ENCODE peak calls at places on chromosomes 12 and 14, in seven cellular contexts. One of them, this sample, is unnamed.

GRCh38 chr12:123748661-123749060 is 13.4 kb upstream of the DNAH10 start:
- DNase-seq in uterus: no peak
- DNase-seq in hepatocyte: no peak
- DNase-seq in heart left ventricle: no peak
- DNase-seq in CD8-positive, alpha-beta T cell: no peak
- DNase-seq in kidney: no peak
- DNase-seq in CD8-positive, alpha-beta memory T cell: no peak
- DNase-seq in this sample: no peak

GRCh38 chr12:4506870-4507269 is 31.8 kb upstream of the RAD51AP1 start:
- DNase-seq in uterus: no peak
- DNase-seq in kidney: no peak
- DNase-seq in CD8-positive, alpha-beta memory T cell: peak; percentile 57
- DNase-seq in heart left ventricle: no peak
- DNase-seq in CD8-positive, alpha-beta T cell: no peak
- DNase-seq in hepatocyte: no peak
- DNase-seq in this sample: no peak

GRCh38 chr12:96258451-96258933 is 64.3 kb downstream of the ELK3 start:
- DNase-seq in heart left ventricle: peak; percentile 80
- DNase-seq in CD8-positive, alpha-beta memory T cell: peak; percentile 40
- DNase-seq in uterus: peak; percentile 71
- DNase-seq in CD8-positive, alpha-beta T cell: no peak
- DNase-seq in kidney: no peak
- DNase-seq in hepatocyte: no peak
- DNase-seq in this sample: no peak

GRCh38 chr12:125296701-125297100 is 231.5 kb downstream of the AACS start:
- DNase-seq in heart left ventricle: no peak
- DNase-seq in CD8-positive, alpha-beta T cell: no peak
- DNase-seq in CD8-positive, alpha-beta memory T cell: no peak
- DNase-seq in kidney: no peak
- DNase-seq in hepatocyte: no peak
- DNase-seq in uterus: no peak
- DNase-seq in this sample: no peak

GRCh38 chr14:23881292-23881691 is 72.3 kb upstream of the DHRS4 start:
- DNase-seq in CD8-positive, alpha-beta T cell: no peak
- DNase-seq in hepatocyte: no peak
- DNase-seq in heart left ventricle: no peak
- DNase-seq in CD8-positive, alpha-beta memory T cell: no peak
- DNase-seq in kidney: no peak
- DNase-seq in uterus: no peak
- DNase-seq in this sample: no peak

GRCh38 chr12:50265770-50266524 is 17.4 kb downstream of the LIMA1 start:
- DNase-seq in CD8-positive, alpha-beta T cell: no peak
- DNase-seq in heart left ventricle: no peak
- DNase-seq in CD8-positive, alpha-beta memory T cell: no peak
- DNase-seq in hepatocyte: no peak
- DNase-seq in kidney: no peak
- DNase-seq in uterus: no peak
- DNase-seq in this sample: no peak

GRCh38 chr14:70257526-70257925 is 68.8 kb upstream of the SLC8A3 start:
- DNase-seq in CD8-positive, alpha-beta T cell: no peak
- DNase-seq in kidney: no peak
- DNase-seq in CD8-positive, alpha-beta memory T cell: no peak
- DNase-seq in heart left ventricle: no peak
- DNase-seq in hepatocyte: no peak
- DNase-seq in uterus: no peak
- DNase-seq in this sample: peak; percentile 31

GRCh38 chr12:86290615-86291014 is 34.4 kb upstream of the MGAT4C start:
- DNase-seq in heart left ventricle: no peak
- DNase-seq in CD8-positive, alpha-beta memory T cell: no peak
- DNase-seq in hepatocyte: no peak
- DNase-seq in uterus: no peak
- DNase-seq in CD8-positive, alpha-beta T cell: no peak
- DNase-seq in kidney: no peak
- DNase-seq in this sample: no peak

GRCh38 chr12:100669922-100670321 is 96.4 kb downstream of the GAS2L3 start:
- DNase-seq in kidney: no peak
- DNase-seq in CD8-positive, alpha-beta T cell: no peak
- DNase-seq in heart left ventricle: no peak
- DNase-seq in uterus: no peak
- DNase-seq in CD8-positive, alpha-beta memory T cell: no peak
- DNase-seq in hepatocyte: no peak
- DNase-seq in this sample: no peak

GRCh38 chr12:38159092-38159551 is 157.5 kb upstream of the ALG10B start:
- DNase-seq in hepatocyte: no peak
- DNase-seq in uterus: no peak
- DNase-seq in heart left ventricle: no peak
- DNase-seq in CD8-positive, alpha-beta T cell: no peak
- DNase-seq in CD8-positive, alpha-beta memory T cell: no peak
- DNase-seq in kidney: no peak
- DNase-seq in this sample: no peak

GRCh38 chr12:77777274-77777673 is 53.4 kb upstream of the NAV3 start:
- DNase-seq in kidney: no peak
- DNase-seq in CD8-positive, alpha-beta memory T cell: no peak
- DNase-seq in CD8-positive, alpha-beta T cell: no peak
- DNase-seq in uterus: no peak
- DNase-seq in hepatocyte: no peak
- DNase-seq in heart left ventricle: no peak
- DNase-seq in this sample: no peak

GRCh38 chr14:95776798-95777615 is 63.1 kb upstream of the TCL1A start:
- DNase-seq in kidney: no peak
- DNase-seq in CD8-positive, alpha-beta memory T cell: no peak
- DNase-seq in uterus: no peak
- DNase-seq in CD8-positive, alpha-beta T cell: no peak
- DNase-seq in hepatocyte: no peak
- DNase-seq in heart left ventricle: no peak
- DNase-seq in this sample: no peak

GRCh38 chr12:15494329-15495046 is 172.2 kb downstream of the PTPRO start:
- DNase-seq in CD8-positive, alpha-beta memory T cell: no peak
- DNase-seq in uterus: no peak
- DNase-seq in heart left ventricle: no peak
- DNase-seq in kidney: no peak
- DNase-seq in hepatocyte: no peak
- DNase-seq in CD8-positive, alpha-beta T cell: no peak
- DNase-seq in this sample: no peak

GRCh38 chr12:116631619-116632018 is 72.4 kb downstream of the MAP1LC3B2 start:
- DNase-seq in kidney: no peak
- DNase-seq in uterus: no peak
- DNase-seq in heart left ventricle: no peak
- DNase-seq in CD8-positive, alpha-beta memory T cell: no peak
- DNase-seq in hepatocyte: no peak
- DNase-seq in CD8-positive, alpha-beta T cell: no peak
- DNase-seq in this sample: no peak

GRCh38 chr14:22560638-22561365 is 28.2 kb downstream of the DAD1 start:
- DNase-seq in uterus: no peak
- DNase-seq in kidney: no peak
- DNase-seq in CD8-positive, alpha-beta T cell: peak; percentile 36
- DNase-seq in CD8-positive, alpha-beta memory T cell: no peak
- DNase-seq in heart left ventricle: no peak
- DNase-seq in hepatocyte: peak; percentile 77
- DNase-seq in this sample: peak; percentile 93

GRCh38 chr14:22561661-22562579 is 27.1 kb downstream of the DAD1 start:
- DNase-seq in hepatocyte: no peak
- DNase-seq in uterus: no peak
- DNase-seq in CD8-positive, alpha-beta T cell: peak; percentile 79
- DNase-seq in heart left ventricle: no peak
- DNase-seq in kidney: no peak
- DNase-seq in CD8-positive, alpha-beta memory T cell: peak; percentile 94
- DNase-seq in this sample: peak; percentile 73

GRCh38 chr14:22563987-22564386 is 25.0 kb downstream of the DAD1 start:
- DNase-seq in kidney: no peak
- DNase-seq in CD8-positive, alpha-beta memory T cell: no peak
- DNase-seq in uterus: no peak
- DNase-seq in heart left ventricle: no peak
- DNase-seq in CD8-positive, alpha-beta T cell: no peak
- DNase-seq in hepatocyte: no peak
- DNase-seq in this sample: no peak

GRCh38 chr14:22559041-22559440 is 30.0 kb downstream of the DAD1 start:
- DNase-seq in uterus: no peak
- DNase-seq in CD8-positive, alpha-beta memory T cell: no peak
- DNase-seq in kidney: no peak
- DNase-seq in heart left ventricle: no peak
- DNase-seq in CD8-positive, alpha-beta T cell: no peak
- DNase-seq in hepatocyte: no peak
- DNase-seq in this sample: no peak

GRCh38 chr14:22561366-22561660 is 27.7 kb downstream of the DAD1 start:
- DNase-seq in kidney: no peak
- DNase-seq in hepatocyte: no peak
- DNase-seq in uterus: no peak
- DNase-seq in heart left ventricle: no peak
- DNase-seq in CD8-positive, alpha-beta T cell: no peak
- DNase-seq in CD8-positive, alpha-beta memory T cell: no peak
- DNase-seq in this sample: no peak
- H3K4me3 ChIP-seq in kidney: no peak overlapping the region
- H3K4me3 ChIP-seq in hepatocyte: no peak overlapping the region
- H3K4me3 ChIP-seq in uterus: no peak overlapping the region
- H3K4me3 ChIP-seq in heart left ventricle: no peak overlapping the region
- H3K4me3 ChIP-seq in CD8-positive, alpha-beta T cell: peak overlapping the region; percentile 4
- H3K4me3 ChIP-seq in CD8-positive, alpha-beta memory T cell: peak overlapping the region; percentile 21
- H3K4me3 ChIP-seq in this sample: no peak overlapping the region

DNA sequence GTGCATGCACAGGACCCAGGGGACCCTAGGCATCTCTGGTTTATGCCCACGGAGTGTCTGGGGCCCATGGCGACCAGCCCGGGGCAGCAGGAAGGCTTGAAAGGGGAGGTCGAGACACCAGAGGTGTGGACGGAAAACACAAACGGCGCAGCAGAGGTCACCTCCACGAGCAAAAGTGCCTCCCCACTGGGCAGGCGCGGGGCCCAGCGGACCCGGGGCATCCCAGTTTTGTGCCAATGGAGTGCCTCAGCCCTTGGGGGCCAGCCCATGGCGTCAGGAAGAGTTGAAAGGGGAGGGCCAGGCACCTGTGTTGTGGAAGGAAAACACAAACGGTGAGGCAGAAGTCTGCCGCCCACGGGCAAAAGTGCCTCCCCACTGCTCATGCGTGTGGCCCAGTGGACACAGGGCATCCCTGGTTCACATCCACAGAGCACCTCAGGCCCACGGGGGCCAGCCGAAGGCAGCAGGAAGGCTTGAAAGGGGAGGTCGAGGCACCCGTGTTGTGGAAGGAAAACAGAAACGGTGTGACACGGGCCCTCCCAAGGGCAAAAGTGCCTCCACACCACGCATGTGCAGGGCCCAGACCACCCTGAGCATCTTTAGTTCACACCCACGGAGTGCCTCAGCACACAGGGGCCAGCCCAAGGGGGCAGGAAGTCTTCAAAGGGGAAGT is 378.8 kb downstream of the ALG10 start:
- DNase-seq in CD8-positive, alpha-beta memory T cell: no peak
- DNase-seq in hepatocyte: peak; percentile 1
- DNase-seq in CD8-positive, alpha-beta T cell: peak; percentile 2
- DNase-seq in kidney: peak; percentile 53
- DNase-seq in uterus: peak; percentile 4
- DNase-seq in heart left ventricle: peak; percentile 5
- DNase-seq in this sample: peak; percentile 32
- H3K9me3 ChIP-seq in CD8-positive, alpha-beta memory T cell: no peaks in the 10 kb centered on the region
- H3K9me3 ChIP-seq in hepatocyte: no peaks in the 10 kb centered on the region
- H3K9me3 ChIP-seq in CD8-positive, alpha-beta T cell: peaks cover 7% of the 10 kb centered on the region
- H3K9me3 ChIP-seq in kidney: no peaks in the 10 kb centered on the region
- H3K9me3 ChIP-seq in uterus: no peaks in the 10 kb centered on the region
- H3K9me3 ChIP-seq in heart left ventricle: no peaks in the 10 kb centered on the region
- H3K9me3 ChIP-seq in this sample: peaks cover 57% of the 10 kb centered on the region

DNA sequence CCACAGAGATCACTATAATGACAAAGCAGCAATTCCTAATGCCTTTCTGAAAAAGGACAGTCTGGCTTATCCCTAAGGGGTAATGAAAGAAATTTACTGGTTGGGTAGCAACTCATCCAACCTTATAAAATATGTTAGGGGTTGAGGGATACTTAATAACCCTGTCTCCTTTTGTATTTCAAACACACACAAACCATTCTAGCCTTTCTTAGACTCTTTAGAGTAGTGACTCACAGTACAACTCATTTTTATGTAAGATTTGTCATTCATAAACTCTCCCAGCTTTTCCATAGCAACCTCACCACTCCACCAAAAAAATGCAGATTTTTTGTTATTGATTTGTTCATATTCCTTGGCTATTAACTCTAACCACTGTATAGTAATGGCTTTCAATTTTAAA is 167.8 kb downstream of the FSCB start:
- DNase-seq in CD8-positive, alpha-beta T cell: no peak
- DNase-seq in CD8-positive, alpha-beta memory T cell: no peak
- DNase-seq in uterus: no peak
- DNase-seq in kidney: no peak
- DNase-seq in heart left ventricle: no peak
- DNase-seq in hepatocyte: no peak
- DNase-seq in this sample: no peak
- H3K4me3 ChIP-seq in CD8-positive, alpha-beta T cell: no peak overlapping the region
- H3K4me3 ChIP-seq in CD8-positive, alpha-beta memory T cell: no peak overlapping the region
- H3K4me3 ChIP-seq in uterus: no peak overlapping the region
- H3K4me3 ChIP-seq in kidney: no peak overlapping the region
- H3K4me3 ChIP-seq in heart left ventricle: no peak overlapping the region
- H3K4me3 ChIP-seq in hepatocyte: no peak overlapping the region
- H3K4me3 ChIP-seq in this sample: no peak overlapping the region

GRCh38 chr12:68089101-68089500 is 70.4 kb downstream of the IFNG start:
- DNase-seq in uterus: no peak
- DNase-seq in kidney: no peak
- DNase-seq in CD8-positive, alpha-beta memory T cell: no peak
- DNase-seq in heart left ventricle: no peak
- DNase-seq in hepatocyte: no peak
- DNase-seq in CD8-positive, alpha-beta T cell: no peak
- DNase-seq in this sample: no peak

GRCh38 chr12:68080577-68080976 is 79.0 kb downstream of the IFNG start:
- DNase-seq in hepatocyte: no peak
- DNase-seq in CD8-positive, alpha-beta T cell: peak; percentile 34
- DNase-seq in heart left ventricle: no peak
- DNase-seq in uterus: no peak
- DNase-seq in CD8-positive, alpha-beta memory T cell: peak; percentile 60
- DNase-seq in kidney: no peak
- DNase-seq in this sample: peak; percentile 34

GRCh38 chr12:68081561-68081960 is 78.0 kb downstream of the IFNG start:
- DNase-seq in uterus: no peak
- DNase-seq in CD8-positive, alpha-beta T cell: no peak
- DNase-seq in CD8-positive, alpha-beta memory T cell: no peak
- DNase-seq in heart left ventricle: no peak
- DNase-seq in kidney: no peak
- DNase-seq in hepatocyte: no peak
- DNase-seq in this sample: no peak

GRCh38 chr12:68086019-68086603 is 73.4 kb downstream of the IFNG start:
- DNase-seq in hepatocyte: no peak
- DNase-seq in uterus: no peak
- DNase-seq in CD8-positive, alpha-beta memory T cell: no peak
- DNase-seq in kidney: no peak
- DNase-seq in CD8-positive, alpha-beta T cell: no peak
- DNase-seq in heart left ventricle: no peak
- DNase-seq in this sample: no peak
- H3K9me3 ChIP-seq in hepatocyte: no peaks in the 10 kb centered on the region
- H3K9me3 ChIP-seq in uterus: no peaks in the 10 kb centered on the region
- H3K9me3 ChIP-seq in CD8-positive, alpha-beta memory T cell: no peaks in the 10 kb centered on the region
- H3K9me3 ChIP-seq in kidney: no peaks in the 10 kb centered on the region
- H3K9me3 ChIP-seq in CD8-positive, alpha-beta T cell: no peaks in the 10 kb centered on the region
- H3K9me3 ChIP-seq in heart left ventricle: no peaks in the 10 kb centered on the region
- H3K9me3 ChIP-seq in this sample: peaks cover 31% of the 10 kb centered on the region

GRCh38 chr12:10084733-10085132 is 14.1 kb downstream of the CLEC1A start:
- DNase-seq in CD8-positive, alpha-beta T cell: no peak
- DNase-seq in hepatocyte: no peak
- DNase-seq in uterus: no peak
- DNase-seq in heart left ventricle: no peak
- DNase-seq in CD8-positive, alpha-beta memory T cell: no peak
- DNase-seq in kidney: no peak
- DNase-seq in this sample: no peak

GRCh38 chr12:10082057-10082874 is 16.5 kb downstream of the CLEC1A start:
- DNase-seq in CD8-positive, alpha-beta T cell: no peak
- DNase-seq in CD8-positive, alpha-beta memory T cell: no peak
- DNase-seq in heart left ventricle: no peak
- DNase-seq in kidney: no peak
- DNase-seq in hepatocyte: no peak
- DNase-seq in uterus: no peak
- DNase-seq in this sample: no peak

GRCh38 chr12:10088955-10089354 is 9.8 kb downstream of the CLEC1A start:
- DNase-seq in heart left ventricle: no peak
- DNase-seq in CD8-positive, alpha-beta memory T cell: no peak
- DNase-seq in CD8-positive, alpha-beta T cell: no peak
- DNase-seq in kidney: no peak
- DNase-seq in uterus: no peak
- DNase-seq in hepatocyte: no peak
- DNase-seq in this sample: no peak

GRCh38 chr12:10086387-10086786 is 12.4 kb downstream of the CLEC1A start:
- DNase-seq in heart left ventricle: no peak
- DNase-seq in uterus: no peak
- DNase-seq in kidney: no peak
- DNase-seq in hepatocyte: no peak
- DNase-seq in CD8-positive, alpha-beta memory T cell: no peak
- DNase-seq in CD8-positive, alpha-beta T cell: no peak
- DNase-seq in this sample: no peak
- H3K4me3 ChIP-seq in heart left ventricle: no peak overlapping the region
- H3K4me3 ChIP-seq in uterus: no peak overlapping the region
- H3K4me3 ChIP-seq in kidney: no peak overlapping the region
- H3K4me3 ChIP-seq in hepatocyte: no peak overlapping the region
- H3K4me3 ChIP-seq in CD8-positive, alpha-beta memory T cell: no peak overlapping the region
- H3K4me3 ChIP-seq in CD8-positive, alpha-beta T cell: no peak overlapping the region
- H3K4me3 ChIP-seq in this sample: no peak overlapping the region